ENCODE peak calls at places on chromosomes 11 and 22, in ten cellular contexts. X, O, R, N, Q, Y, K, V, P and E are unnamed samples.

GRCh38 chr11:94813436-94813720 is 45.2 kb downstream of the AMOTL1 start:
- DNase-seq in P (no peak), Y (no peak), K (no peak), Q (no peak), V (no peak), R (no peak), O (no peak), N (no peak), X (no peak), E (no peak)

GRCh38 chr11:9617960-9618359 is 44.5 kb downstream of the WEE1 start:
- DNase-seq in Y (no peak), V (no peak), R (no peak), X (peak; percentile 88), N (no peak), K (no peak), P (no peak), Q (no peak), O (no peak), E (no peak)

GRCh38 chr11:66856496-66857233 is at the start of gene LRFN4:
- DNase-seq in V (peak; percentile 71), O (no peak), P (no peak), R (no peak), K (peak; percentile 59), Q (peak; percentile 90), Y (peak; percentile 60), N (peak; percentile 51), X (peak; percentile 98), E (peak; percentile 36)

GRCh38 chr11:75795276-75796090 is 19.5 kb upstream of the UVRAG start:
- DNase-seq in V (no peak), R (peak; percentile 71), O (no peak), Y (peak; percentile 12), P (no peak), X (no peak), Q (peak; percentile 7), N (no peak), K (no peak), E (no peak)

GRCh38 chr11:79400717-79401330 is 40.0 kb downstream of the TENM4 start:
- DNase-seq in K (no peak), Q (no peak), P (no peak), O (peak; percentile 51), N (peak; percentile 36), Y (peak; percentile 51), X (peak; percentile 72), R (peak; percentile 19), V (peak; percentile 10), E (no peak)

GRCh38 chr11:131217313-131218297 is 152.8 kb upstream of the NTM start:
- DNase-seq in X (no peak), Q (no peak), Y (no peak), P (no peak), R (no peak), K (no peak), O (no peak), N (no peak), V (no peak), E (no peak)

GRCh38 chr11:73259406-73260126 is 12.6 kb upstream of the P2RY6 start:
- DNase-seq in O (no peak), R (no peak), V (no peak), N (no peak), P (no peak), Q (no peak), Y (no peak), X (no peak), K (no peak), E (peak; percentile 7)

GRCh38 chr22:45602824-45603301 is 68.8 kb upstream of the ATXN10 start:
- DNase-seq in V (peak; percentile 89), Y (no peak), X (peak; percentile 90), N (no peak), Q (peak; percentile 30), P (no peak), O (peak; percentile 34), K (no peak), R (no peak), E (no peak)

GRCh38 chr22:42947211-42947990 is 67.5 kb downstream of the PACSIN2 start:
- DNase-seq in N (peak; percentile 73), V (no peak), Q (no peak), P (peak; percentile 70), O (no peak), X (no peak), R (peak; percentile 87), K (no peak), Y (peak; percentile 53), E (peak; percentile 67)

GRCh38 chr11:135074397-135074998 is 662.5 kb upstream of the B3GAT1 start:
- DNase-seq in K (no peak), O (no peak), N (no peak), V (no peak), X (no peak), P (no peak), R (no peak), Q (no peak), Y (no peak), E (no peak)

GRCh38 chr11:108115495-108116140 is 5.7 kb upstream of the ACAT1 start:
- DNase-seq in Q (no peak), P (peak; percentile 85), R (peak; percentile 93), Y (peak; percentile 82), V (no peak), N (peak; percentile 86), O (peak; percentile 76), X (peak; percentile 84), K (no peak), E (peak; percentile 86)

GRCh38 chr22:17785185-17786184 is 11.2 kb upstream of the BID start:
- DNase-seq in N (peak; percentile 54), O (peak; percentile 80), K (peak; percentile 52), P (no peak), R (peak; percentile 76), V (peak; percentile 86), Q (peak; percentile 91), Y (peak; percentile 72), X (peak; percentile 94), E (peak; percentile 70)

GRCh38 chr11:80694385-80694784 is 1253.6 kb upstream of the TENM4 start:
- DNase-seq in Q (no peak), O (no peak), P (no peak), N (no peak), X (no peak), Y (no peak), V (no peak), K (no peak), R (no peak), E (no peak)

GRCh38 chr11:130427581-130428211 is 713 bp downstream of the ADAMTS8 start:
- DNase-seq in N (peak; percentile 24), Q (no peak), O (peak; percentile 42), K (no peak), R (no peak), P (no peak), Y (no peak), V (no peak), X (peak; percentile 84), E (no peak)

GRCh38 chr22:39845522-39845921 is 48.0 kb downstream of the ENTHD1 start:
- DNase-seq in Q (no peak), X (no peak), P (no peak), K (no peak), O (no peak), V (no peak), N (no peak), R (no peak), Y (no peak), E (no peak)

GRCh38 chr11:54558407-54558806 is 45.4 kb downstream of the OR4C46 start:
- DNase-seq in O (no peak), N (no peak), P (no peak), V (no peak), X (no peak), Y (no peak), Q (no peak), R (no peak), K (no peak), E (no peak)
- H3K9me3 ChIP-seq in O (peaks cover 31% of the 10 kb centered on the region), N (peaks cover 85% of the 10 kb centered on the region), P (peaks cover 13% of the 10 kb centered on the region), V (no peaks in the 10 kb centered on the region), X (peaks cover 4% of the 10 kb centered on the region), Y (peaks cover 2% of the 10 kb centered on the region), Q (peaks cover 75% of the 10 kb centered on the region), R (no peaks in the 10 kb centered on the region), K (peaks cover 14% of the 10 kb centered on the region), E (no peaks in the 10 kb centered on the region)

GRCh38 chr22:47206819-47207218 is 444.4 kb downstream of the TBC1D22A start:
- DNase-seq in Y (no peak), R (no peak), X (no peak), K (no peak), Q (peak; percentile 18), V (no peak), P (peak; percentile 37), O (no peak), N (no peak), E (no peak)

GRCh38 chr22:47209077-47209514 is 446.6 kb downstream of the TBC1D22A start:
- DNase-seq in V (no peak), Q (peak; percentile 40), N (no peak), X (peak; percentile 62), Y (no peak), O (no peak), P (peak; percentile 52), K (no peak), R (no peak), E (no peak)

GRCh38 chr22:47207846-47208554 is 445.6 kb downstream of the TBC1D22A start:
- DNase-seq in R (no peak), Y (no peak), N (no peak), Q (peak; percentile 41), V (no peak), X (peak; percentile 68), K (no peak), O (no peak), P (peak; percentile 35), E (no peak)

GRCh38 chr22:47206185-47206584 is 443.7 kb downstream of the TBC1D22A start:
- DNase-seq in Y (no peak), P (peak; percentile 29), V (no peak), Q (no peak), N (no peak), O (no peak), R (no peak), X (no peak), K (no peak), E (no peak)

GRCh38 chr22:47207387-47207786 is 444.9 kb downstream of the TBC1D22A start:
- DNase-seq in Y (no peak), P (peak; percentile 22), V (no peak), K (no peak), X (no peak), Q (peak; percentile 42), N (no peak), R (no peak), O (no peak), E (no peak)
- H3K9me3 ChIP-seq in Y (no peaks in the 10 kb centered on the region), P (no peaks in the 10 kb centered on the region), V (no peaks in the 10 kb centered on the region), K (no peaks in the 10 kb centered on the region), X (no peaks in the 10 kb centered on the region), Q (no peaks in the 10 kb centered on the region), N (no peaks in the 10 kb centered on the region), R (no peaks in the 10 kb centered on the region), O (no peaks in the 10 kb centered on the region), E (no peaks in the 10 kb centered on the region)

GRCh38 chr11:119942021-119942420 is 195.9 kb downstream of the TRIM29 start:
- DNase-seq in X (no peak), Q (no peak), O (no peak), N (no peak), R (no peak), Y (no peak), P (no peak), K (no peak), V (no peak), E (no peak)
- H3K9me3 ChIP-seq in X (no peaks in the 10 kb centered on the region), Q (no peaks in the 10 kb centered on the region), O (no peaks in the 10 kb centered on the region), N (no peaks in the 10 kb centered on the region), R (no peaks in the 10 kb centered on the region), Y (no peaks in the 10 kb centered on the region), P (no peaks in the 10 kb centered on the region), K (no peaks in the 10 kb centered on the region), V (no peaks in the 10 kb centered on the region), E (no peaks in the 10 kb centered on the region)

DNA sequence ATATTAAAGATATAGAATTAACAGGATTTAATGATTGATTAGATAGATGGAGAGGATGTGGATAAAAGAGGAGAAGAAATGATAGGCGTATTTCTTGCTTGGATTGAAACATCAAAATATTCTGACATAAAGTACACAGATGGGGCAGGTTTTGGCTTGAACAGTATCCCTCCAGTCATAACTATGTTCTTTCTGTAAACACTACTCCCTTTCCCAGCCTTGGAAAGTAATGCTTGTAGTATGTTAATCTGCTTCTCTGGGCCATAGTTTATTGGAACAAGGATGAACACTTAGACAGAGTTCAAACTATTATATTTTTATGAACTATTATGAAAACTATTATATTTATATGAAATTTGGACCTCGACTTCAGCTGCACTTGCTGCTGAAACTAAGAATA is 419.2 kb downstream of the AASDHPPT start:
- DNase-seq in P (no peak), Q (no peak), R (no peak), X (no peak), N (no peak), K (no peak), V (no peak), Y (no peak), O (no peak), E (no peak)
- H3K9me3 ChIP-seq in P (no peaks in the 10 kb centered on the region), Q (peaks cover 7% of the 10 kb centered on the region), R (no peaks in the 10 kb centered on the region), X (no peaks in the 10 kb centered on the region), N (peaks cover 7% of the 10 kb centered on the region), K (no peaks in the 10 kb centered on the region), V (no peaks in the 10 kb centered on the region), Y (no peaks in the 10 kb centered on the region), O (no peaks in the 10 kb centered on the region), E (no peaks in the 10 kb centered on the region)